ENCODE peak calls at places on chromosomes 3 and 15, in seven cellular contexts. L is NCI-H1105, R is T-helper 2 cell, U is left ventricle myocardium superior, S is GM10248, M is fibroblast of the aortic adventitia, Q is GM23338. A is an unnamed sample.

GRCh38 chr3:135964160-135964955 is 1.2 kb upstream of the PPP2R3A start:
- DNase-seq in L (no peak), R (no peak), U (no peak), S (no peak), M (no peak), Q (peak; percentile 60), A (no peak)

GRCh38 chr3:160205606-160206005 is 19.6 kb upstream of the C3orf80 start:
- DNase-seq in L (no peak), R (no peak), U (no peak), S (no peak), M (peak; percentile 27), Q (no peak), A (no peak)

GRCh38 chr15:86849563-86849962 is 769.9 kb downstream of the AGBL1 start:
- DNase-seq in L (no peak), R (no peak), U (peak; percentile 58), S (no peak), M (no peak), Q (no peak), A (no peak)

GRCh38 chr15:74027688-74028087 is 33.2 kb downstream of the PML start:
- DNase-seq in L (no peak), R (no peak), U (no peak), S (no peak), M (no peak), Q (no peak), A (no peak)

GRCh38 chr3:74353039-74353438 is 261.4 kb downstream of the CNTN3 start:
- DNase-seq in L (no peak), R (no peak), U (no peak), S (no peak), M (no peak), Q (peak; percentile 59), A (no peak)

GRCh38 chr3:52218953-52219650 is 6.3 kb downstream of the TLR9 start:
- DNase-seq in L (no peak), R (no peak), U (no peak), S (no peak), M (peak; percentile 47), Q (no peak), A (no peak)

GRCh38 chr3:97896129-97896528 is 74.3 kb downstream of the CRYBG3 start:
- DNase-seq in L (no peak), R (no peak), U (no peak), S (no peak), M (no peak), Q (peak; percentile 16), A (no peak)

GRCh38 chr15:55241895-55242294 is 45.2 kb upstream of the RSL24D1 start:
- DNase-seq in L (no peak), R (no peak), U (no peak), S (no peak), M (peak; percentile 55), Q (no peak), A (no peak)

GRCh38 chr3:183619624-183620274 is 15.7 kb upstream of the KLHL24 start:
- DNase-seq in L (no peak), R (no peak), U (no peak), S (no peak), M (no peak), Q (no peak), A (no peak)

GRCh38 chr15:53910852-53911251 is 67.4 kb upstream of the UNC13C start:
- DNase-seq in L (no peak), R (no peak), U (no peak), S (no peak), M (no peak), Q (no peak), A (no peak)

GRCh38 chr15:62777657-62778056 is 264.9 kb upstream of the TPM1 start:
- DNase-seq in L (no peak), R (no peak), U (no peak), S (no peak), M (no peak), Q (no peak), A (no peak)

GRCh38 chr3:196214783-196215441 is 1.4 kb upstream of the SLC51A start:
- DNase-seq in L (no peak), R (no peak), U (peak; percentile 12), S (no peak), M (no peak), Q (no peak), A (no peak)

GRCh38 chr3:79421273-79421672 is 346.5 kb downstream of the ROBO1 start:
- DNase-seq in L (no peak), R (no peak), U (no peak), S (no peak), M (no peak), Q (no peak), A (no peak)

GRCh38 chr3:23129817-23130216 is 73.3 kb upstream of the UBE2E2 start:
- DNase-seq in L (no peak), R (no peak), U (no peak), S (no peak), M (no peak), Q (no peak), A (no peak)

GRCh38 chr3:123271466-123272159 is 69.9 kb downstream of the SEC22A start:
- DNase-seq in L (no peak), R (no peak), U (no peak), S (no peak), M (peak; percentile 85), Q (no peak), A (no peak)

GRCh38 chr15:37362414-37362813 is 262.1 kb upstream of the MEIS2 start:
- DNase-seq in L (no peak), R (no peak), U (no peak), S (no peak), M (no peak), Q (no peak), A (no peak)

GRCh38 chr15:68310178-68310810 is 32.7 kb downstream of the FEM1B start:
- DNase-seq in L (no peak), R (no peak), U (peak; percentile 66), S (no peak), M (no peak), Q (no peak), A (no peak)

GRCh38 chr15:90071220-90071807 is 31.0 kb downstream of the IDH2 start:
- DNase-seq in L (no peak), R (peak; percentile 88), U (peak; percentile 86), S (peak; percentile 77), M (peak; percentile 86), Q (peak; percentile 76), A (peak; percentile 48)

GRCh38 chr3:119598410-119599098 is 869 bp downstream of the PLA1A start:
- DNase-seq in L (no peak), R (no peak), U (no peak), S (peak; percentile 54), M (no peak), Q (no peak), A (no peak)

GRCh38 chr3:67094769-67095168 is 96.7 kb downstream of the KBTBD8 start:
- DNase-seq in L (no peak), R (no peak), U (no peak), S (no peak), M (peak; percentile 65), Q (no peak), A (no peak)

GRCh38 chr3:144237351-144237750 is 265.7 kb downstream of the DIPK2A start:
- DNase-seq in L (no peak), R (no peak), U (no peak), S (no peak), M (no peak), Q (no peak), A (no peak)

GRCh38 chr3:4772171-4772804 is 206.9 kb upstream of the BHLHE40 start:
- DNase-seq in L (no peak), R (no peak), U (peak; percentile 92), S (no peak), M (peak; percentile 95), Q (no peak), A (no peak)

GRCh38 chr3:115814006-115814405 is 190.7 kb downstream of the GAP43 start:
- DNase-seq in L (no peak), R (no peak), U (no peak), S (no peak), M (no peak), Q (no peak), A (no peak)

GRCh38 chr15:69939513-69940440 is 157.9 kb downstream of the TLE3 start:
- DNase-seq in L (no peak), R (no peak), U (no peak), S (no peak), M (no peak), Q (peak; percentile 80), A (no peak)

GRCh38 chr3:188217011-188217463 is 63.1 kb downstream of the LPP start:
- DNase-seq in L (no peak), R (no peak), U (no peak), S (no peak), M (no peak), Q (no peak), A (no peak)

GRCh38 chr3:61068084-61068483 is 183.2 kb downstream of the FHIT start:
- DNase-seq in L (no peak), R (no peak), U (no peak), S (no peak), M (no peak), Q (no peak), A (no peak)

GRCh38 chr15:99201410-99202175 is 47.8 kb downstream of the TTC23 start:
- DNase-seq in L (no peak), R (no peak), U (no peak), S (no peak), M (no peak), Q (no peak), A (no peak)

GRCh38 chr3:72413228-72413627 is 435.0 kb downstream of the SHQ1 start:
- DNase-seq in L (no peak), R (peak; percentile 47), U (no peak), S (no peak), M (peak; percentile 63), Q (no peak), A (no peak)

GRCh38 chr15:70604671-70605070 is 158.7 kb downstream of the UACA start:
- DNase-seq in L (no peak), R (no peak), U (no peak), S (no peak), M (no peak), Q (peak; percentile 40), A (no peak)

GRCh38 chr3:54822206-54822605 is 105.7 kb downstream of the LRTM1 start:
- DNase-seq in L (peak; percentile 11), R (no peak), U (peak; percentile 38), S (no peak), M (peak; percentile 73), Q (no peak), A (no peak)

GRCh38 chr15:100193277-100193860 is 148.4 kb downstream of the ADAMTS17 start:
- DNase-seq in L (no peak), R (no peak), U (no peak), S (no peak), M (no peak), Q (no peak), A (no peak)

A was measured in stimulated activated CD8-positive, alpha-beta memory T cell treated with anti-CD3 and anti-CD28 coated beads, Interleukin-12 subunit alpha, Interleukin-12 subunit beta, amount 100 ng/mL, for 4 hours.